ENCODE peak calls at places on chromosomes 4 and X, in nine cellular contexts. Z, D, M, A, P, F, E, X and N are unnamed samples.
A peak's percentile ranks its signal among the peaks of the same experiment; 100 is the strongest.

GRCh38 chrX:105424729-105425128 is 204.2 kb upstream of the TEX13A start:
- DNase-seq in E (no peak), P (no peak), F (no peak), Z (no peak), M (no peak), A (no peak), D (no peak), X (no peak), N (no peak)

GRCh38 chr4:23022032-23022431 is 329.3 kb downstream of the GBA3 start:
- DNase-seq in P (no peak), D (no peak), F (peak; percentile 7), M (peak; percentile 76), E (no peak), A (no peak), Z (no peak), X (no peak), N (no peak)

GRCh38 chr4:3075652-3075981 is 1.1 kb downstream of the HTT start:
- DNase-seq in F (no peak), E (no peak), P (no peak), X (no peak), D (no peak), M (no peak), Z (no peak), A (no peak), N (no peak)

GRCh38 chr4:38130884-38131283 is 170.7 kb downstream of the PTTG2 start:
- DNase-seq in Z (no peak), E (no peak), D (no peak), F (no peak), A (no peak), M (no peak), X (no peak), P (no peak), N (no peak)

GRCh38 chr4:157221895-157222763 is 1.6 kb downstream of the GRIA2 start:
- DNase-seq in X (peak; percentile 66), M (no peak), F (peak; percentile 69), A (peak; percentile 88), E (no peak), Z (no peak), P (peak; percentile 65), D (peak; percentile 86), N (no peak)

GRCh38 chrX:40010550-40011364 is 87.0 kb downstream of the BCOR start:
- DNase-seq in X (peak; percentile 38), D (peak; percentile 58), P (no peak), M (no peak), A (no peak), F (no peak), E (no peak), Z (no peak), N (no peak)

GRCh38 chr4:75289843-75290616 is 224.2 kb downstream of the RCHY1 start:
- DNase-seq in P (no peak), D (peak; percentile 59), M (no peak), E (no peak), Z (no peak), X (no peak), F (peak; percentile 49), A (peak; percentile 81), N (no peak)

GRCh38 chr4:123597586-123597985 is 201.0 kb downstream of the SPRY1 start:
- DNase-seq in F (no peak), Z (no peak), M (no peak), P (no peak), X (no peak), E (no peak), D (no peak), A (no peak), N (no peak)

GRCh38 chr4:71962622-71963264 is 69.1 kb upstream of the NPFFR2 start:
- DNase-seq in A (no peak), F (no peak), E (no peak), Z (no peak), D (no peak), P (no peak), M (no peak), X (no peak), N (no peak)

GRCh38 chr4:159871141-159871540 is 768.3 kb downstream of the RAPGEF2 start:
- DNase-seq in P (no peak), E (no peak), D (no peak), M (no peak), Z (no peak), A (no peak), X (no peak), F (no peak), N (no peak)

GRCh38 chrX:17376381-17377046 is 1.5 kb downstream of the NHS start:
- DNase-seq in X (no peak), Z (no peak), M (no peak), F (peak; percentile 34), E (no peak), A (peak; percentile 15), P (no peak), D (peak; percentile 20), N (no peak)

GRCh38 chr4:107913283-107913899 is 18.0 kb upstream of the CYP2U1 start:
- DNase-seq in Z (peak; percentile 60), X (no peak), E (peak; percentile 38), A (peak; percentile 91), D (peak; percentile 78), F (peak; percentile 84), M (no peak), P (no peak), N (no peak)

GRCh38 chr4:99815597-99816011 is 1.0 kb upstream of the DAPP1 start:
- DNase-seq in P (no peak), D (no peak), F (peak; percentile 59), M (no peak), E (peak; percentile 75), X (no peak), Z (no peak), A (peak; percentile 33), N (no peak)

GRCh38 chrX:71619193-71619592 is 882 bp upstream of the CXCR3 start:
- DNase-seq in M (no peak), D (no peak), P (no peak), F (no peak), X (no peak), Z (peak; percentile 53), E (no peak), A (no peak), N (no peak)

GRCh38 chrX:10577863-10578262 is 42.5 kb downstream of the MID1 start:
- DNase-seq in X (no peak), D (no peak), A (no peak), Z (no peak), F (no peak), P (no peak), M (no peak), E (no peak), N (no peak)

GRCh38 chrX:10582945-10583344 is 37.4 kb downstream of the MID1 start:
- DNase-seq in F (no peak), E (no peak), P (no peak), X (no peak), M (no peak), Z (no peak), A (no peak), D (no peak), N (no peak)

GRCh38 chrX:10579018-10579752 is 41.2 kb downstream of the MID1 start:
- DNase-seq in Z (no peak), X (no peak), D (no peak), P (no peak), A (no peak), E (no peak), M (no peak), F (peak; percentile 15), N (no peak)

GRCh38 chrX:10579753-10580060 is 40.7 kb downstream of the MID1 start:
- DNase-seq in M (no peak), F (no peak), E (no peak), D (peak; percentile 8), X (no peak), Z (no peak), P (no peak), A (no peak), N (no peak)

GRCh38 chrX:10582215-10582733 is 38.1 kb downstream of the MID1 start:
- DNase-seq in Z (no peak), P (no peak), E (no peak), M (no peak), F (no peak), D (no peak), A (no peak), X (no peak), N (no peak)
- H3K27ac ChIP-seq in Z (no peak overlapping the region), P (no peak overlapping the region), E (no peak overlapping the region), M (no peak overlapping the region), F (peak overlapping the region; percentile 26), D (no peak overlapping the region), A (no peak overlapping the region), X (no peak overlapping the region), N (no peak overlapping the region)

DNA sequence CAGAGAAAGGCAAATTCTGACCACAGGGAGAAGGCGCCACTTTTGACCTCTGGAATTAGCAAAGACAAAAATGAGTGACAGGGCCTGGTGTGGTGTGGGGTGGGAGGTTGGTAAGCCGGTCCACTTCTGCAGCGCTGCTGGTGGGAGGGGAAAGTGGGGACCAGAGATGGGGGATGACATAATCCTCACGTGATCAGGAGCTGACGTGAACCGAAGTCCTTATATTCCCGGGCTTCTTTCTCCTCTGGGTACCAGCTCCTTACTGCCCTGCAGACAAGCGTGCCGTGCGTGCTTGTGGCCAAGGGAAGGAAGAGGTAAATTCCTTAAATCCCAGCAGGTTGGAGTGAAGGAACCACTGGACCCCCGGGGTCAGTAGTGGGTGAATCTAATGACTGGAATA is at the start of gene TCEAL7:
- DNase-seq in D (peak; percentile 33), X (peak; percentile 72), F (peak; percentile 14), E (no peak), Z (no peak), P (no peak), M (no peak), A (peak; percentile 56), N (no peak)
- H3K4me3 ChIP-seq in D (peak within 1 kb of the TSS; percentile 42), X (peak within 1 kb of the TSS; percentile 61), F (no peak within 1 kb of the TSS), E (no peak within 1 kb of the TSS), Z (no peak within 1 kb of the TSS), P (no peak within 1 kb of the TSS), M (no peak within 1 kb of the TSS), A (peak within 1 kb of the TSS; percentile 59), N (peak within 1 kb of the TSS; percentile 52)

GRCh38 chrX:2321411-2321810 is 179.4 kb downstream of the DHRSX start:
- DNase-seq in A (no peak), P (no peak), E (no peak), X (no peak), F (no peak), Z (no peak), D (no peak), M (no peak), N (no peak)

GRCh38 chrX:2324116-2324515 is 176.7 kb downstream of the DHRSX start:
- DNase-seq in D (no peak), X (no peak), F (no peak), A (no peak), E (no peak), Z (no peak), M (no peak), P (no peak), N (no peak)

GRCh38 chrX:2327423-2327822 is 173.4 kb downstream of the DHRSX start:
- DNase-seq in F (no peak), M (no peak), Z (no peak), P (no peak), D (no peak), E (no peak), A (no peak), X (no peak), N (no peak)

GRCh38 chrX:2320580-2321327 is 180.0 kb downstream of the DHRSX start:
- DNase-seq in X (no peak), F (peak; percentile 81), M (no peak), E (peak; percentile 71), P (no peak), D (no peak), Z (no peak), A (no peak), N (no peak)

GRCh38 chrX:2325076-2325784 is 175.5 kb downstream of the DHRSX start:
- DNase-seq in A (no peak), D (no peak), Z (peak; percentile 52), E (peak; percentile 84), P (no peak), F (no peak), X (peak; percentile 88), M (no peak), N (peak; percentile 89)
- H3K27ac ChIP-seq in A (no peak overlapping the region), D (no peak overlapping the region), Z (no peak overlapping the region), E (peak overlapping the region; percentile 53), P (no peak overlapping the region), F (no peak overlapping the region), X (peak overlapping the region; percentile 86), M (no peak overlapping the region), N (peak overlapping the region; percentile 82)

GRCh38 chr4:80199004-80199579 is 1.8 kb downstream of the PRDM8 start:
- DNase-seq in Z (no peak), D (no peak), A (no peak), E (no peak), F (no peak), X (no peak), M (no peak), P (no peak), N (no peak)
- H3K4me3 ChIP-seq in Z (no peak overlapping the region), D (no peak overlapping the region), A (no peak overlapping the region), E (no peak overlapping the region), F (no peak overlapping the region), X (peak overlapping the region; percentile 71), M (no peak overlapping the region), P (no peak overlapping the region), N (no peak overlapping the region)